ENCODE peak calls at places on chromosomes 6 and 20, in ten cellular contexts. N, H, F, S, B, T, X, R, Z and W are unnamed samples.

GRCh38 chr6:85389180-85389797 is 60.6 kb upstream of the NT5E start:
- DNase-seq in N (no peak), R (no peak), Z (no peak), H (no peak), X (no peak), B (peak), F (no peak), S (no peak), T (no peak), W (no peak)

GRCh38 chr6:147058786-147059434 is 145.3 kb upstream of the STXBP5 start:
- DNase-seq in R (no peak), F (no peak), B (no peak), X (peak), H (no peak), T (no peak), N (no peak), S (no peak), Z (no peak), W (peak)

GRCh38 chr20:37955511-37955910 is 52.6 kb downstream of the VSTM2L start:
- DNase-seq in N (no peak), B (no peak), Z (no peak), S (no peak), X (no peak), F (no peak), H (no peak), R (peak), T (no peak), W (no peak)

GRCh38 chr6:43172127-43173007 is 1.3 kb downstream of the SRF start:
- DNase-seq in R (peak), F (peak), N (peak), H (peak), Z (peak), B (peak), S (no peak), T (peak), X (no peak), W (peak)

GRCh38 chr6:157985378-157986155 is 3.9 kb downstream of the SYNJ2 start:
- DNase-seq in X (no peak), T (no peak), R (peak), F (peak), N (peak), Z (no peak), H (no peak), S (no peak), B (peak), W (no peak)

GRCh38 chr20:44695295-44696230 is 19.6 kb upstream of the CCN5 start:
- DNase-seq in Z (no peak), R (peak), H (no peak), F (no peak), S (no peak), X (peak), N (no peak), T (no peak), B (no peak), W (no peak)

GRCh38 chr6:70336976-70337375 is 34.1 kb upstream of the COL9A1 start:
- DNase-seq in S (no peak), H (no peak), Z (no peak), T (no peak), X (no peak), B (no peak), R (no peak), N (no peak), F (no peak), W (no peak)

GRCh38 chr6:5855787-5856186 is 150.9 kb downstream of the NRN1 start:
- DNase-seq in T (no peak), S (no peak), N (no peak), X (no peak), B (no peak), R (no peak), H (no peak), Z (no peak), F (peak), W (no peak)

GRCh38 chr6:3022765-3023662 is 23.3 kb downstream of the NQO2 start:
- DNase-seq in S (no peak), T (no peak), N (no peak), R (no peak), Z (peak), B (no peak), H (peak), F (peak), X (peak), W (no peak)

GRCh38 chr6:108163644-108164536 is 1.9 kb upstream of the NR2E1 start:
- DNase-seq in T (no peak), S (no peak), B (no peak), Z (no peak), H (no peak), R (peak), N (no peak), F (no peak), X (no peak), W (no peak)

GRCh38 chr6:160261991-160262718 is 3.5 kb upstream of the SLC22A2 start:
- DNase-seq in T (no peak), R (peak), B (no peak), S (no peak), X (no peak), N (no peak), Z (no peak), H (no peak), F (no peak), W (no peak)

GRCh38 chr6:31144296-31144969 is 5.6 kb upstream of the PSORS1C2 start:
- DNase-seq in N (no peak), R (no peak), Z (no peak), T (no peak), F (no peak), B (no peak), X (no peak), S (no peak), H (no peak), W (no peak)

GRCh38 chr6:106757267-106757666 is 127.9 kb downstream of the QRSL1 start:
- DNase-seq in B (peak), Z (no peak), X (no peak), R (no peak), H (no peak), S (no peak), T (no peak), N (no peak), F (no peak), W (peak)

DNA sequence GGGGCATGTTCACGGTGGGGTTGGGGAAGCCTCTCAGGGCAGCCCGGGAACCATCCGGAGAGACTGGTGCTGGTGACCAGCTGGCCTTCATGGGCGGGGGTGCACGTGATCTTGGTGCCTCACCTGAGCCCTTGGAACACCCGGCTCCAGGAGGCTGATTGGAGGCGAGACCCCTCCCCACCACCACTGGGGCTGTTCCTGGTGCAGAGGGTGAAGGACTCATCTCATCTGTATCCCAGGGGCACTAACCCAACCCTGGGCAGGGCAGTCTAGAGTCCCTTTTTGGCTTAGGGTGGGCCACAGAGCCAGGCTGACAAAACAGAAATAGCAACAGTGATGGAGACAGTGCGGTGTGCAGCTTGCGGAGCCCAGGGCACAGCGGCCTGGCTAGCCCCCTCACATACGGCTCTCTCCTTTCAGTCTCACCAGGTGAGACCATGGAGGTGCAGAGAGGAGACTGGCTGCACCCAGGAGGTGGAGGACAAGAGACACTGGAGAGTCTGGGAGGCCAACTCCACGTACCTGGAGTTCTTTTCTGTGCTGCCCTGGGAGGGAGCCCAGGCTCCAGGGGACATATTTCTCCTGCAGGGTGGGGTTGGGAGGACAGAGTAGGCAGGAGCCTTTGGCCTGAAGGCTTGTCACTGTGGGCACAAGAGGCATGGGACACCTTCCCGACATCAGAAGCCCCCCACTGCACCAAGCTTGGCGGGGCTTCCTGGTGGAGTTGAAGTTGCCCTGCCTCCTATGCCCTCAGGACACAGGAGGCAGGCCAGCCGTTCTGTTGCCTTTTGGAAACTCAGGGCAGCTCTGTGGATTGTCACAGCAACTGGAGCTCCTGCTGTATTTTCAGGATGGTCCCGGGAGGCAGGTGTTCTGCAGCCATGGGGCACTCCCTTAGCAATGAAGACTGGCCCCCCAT is 106.0 kb downstream of the SYCP2 start:
- DNase-seq in N (peak), Z (no peak), B (no peak), F (no peak), T (no peak), H (no peak), X (no peak), S (no peak), R (peak), W (no peak)
- TF ChIP-seq CTCF in N (no peak), Z (no peak), B (no peak), F (no peak), T (no peak), H (no peak), X (no peak), S (no peak), R (no peak), W (no peak)

DNA sequence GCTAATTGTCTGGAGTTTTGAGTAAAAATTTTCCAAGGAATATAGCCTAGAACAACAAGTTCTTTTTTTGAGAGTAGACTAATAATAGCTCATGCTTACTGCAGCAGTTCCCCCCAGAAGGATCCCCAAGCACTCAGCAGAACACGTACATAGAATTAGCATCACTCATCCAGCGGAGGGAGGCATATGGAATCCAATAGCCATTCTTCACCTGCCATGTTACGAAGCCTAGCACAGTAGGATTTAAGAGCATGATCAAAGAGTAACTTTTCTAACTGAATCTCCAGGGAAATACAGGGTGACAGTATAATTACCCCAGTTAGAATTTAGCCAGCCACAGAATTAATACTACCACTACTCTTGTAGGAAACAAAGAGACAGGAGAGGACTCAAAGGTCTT is 511.7 kb upstream of the NOX3 start:
- DNase-seq in H (no peak), N (no peak), S (no peak), R (no peak), Z (no peak), B (no peak), X (no peak), F (no peak), T (no peak), W (no peak)
- TF ChIP-seq CTCF in H (no peak), N (no peak), S (no peak), R (no peak), Z (no peak), B (no peak), X (no peak), F (no peak), T (no peak), W (no peak)

GRCh38 chr6:32240686-32241085 is 16.8 kb upstream of the NOTCH4 start:
- DNase-seq in S (no peak), N (no peak), R (no peak), Z (no peak), X (no peak), T (no peak), F (no peak), B (no peak), H (no peak), W (no peak)
- TF ChIP-seq CTCF in S (no peak), N (no peak), R (peak), Z (no peak), X (no peak), T (no peak), F (no peak), B (no peak), H (no peak), W (no peak)

GRCh38 chr6:99458319-99458718 is 33.2 kb upstream of the PNISR start:
- DNase-seq in B (no peak), T (peak), N (no peak), S (peak), R (peak), X (peak), H (peak), Z (no peak), F (no peak), W (peak)
- TF ChIP-seq CTCF in B (no peak), T (peak), N (no peak), S (peak), R (peak), X (peak), H (no peak), Z (no peak), F (no peak), W (no peak)

DNA sequence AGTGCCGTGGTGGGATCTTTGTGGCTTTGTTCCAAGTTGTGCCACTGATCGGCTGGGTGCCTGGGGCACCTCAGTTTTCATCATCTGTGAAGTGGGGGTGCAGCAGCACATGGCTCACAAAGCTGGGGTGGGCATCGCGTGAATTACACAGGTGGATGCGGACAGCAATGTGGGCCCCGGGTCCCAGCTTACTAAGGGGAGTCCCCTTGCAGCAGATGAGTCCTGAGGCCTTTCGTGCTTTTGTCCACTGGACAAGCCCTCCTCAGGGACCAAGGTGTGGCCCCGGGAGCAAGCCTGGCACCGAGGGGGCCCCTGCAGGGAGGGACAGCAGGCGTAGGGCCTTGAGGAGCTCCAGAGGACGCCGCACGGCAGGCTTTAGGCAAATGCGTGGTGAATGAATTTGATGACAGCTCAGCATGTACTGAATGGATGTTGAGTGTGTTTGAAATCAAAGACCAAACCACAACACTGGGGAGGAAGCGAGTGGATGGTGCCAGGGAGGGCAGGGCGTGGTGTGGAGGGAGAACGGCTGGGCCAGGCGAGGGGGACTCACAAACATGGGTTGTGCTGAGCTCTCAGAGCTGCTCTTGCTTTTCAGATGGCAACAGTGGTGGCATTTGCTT is 53.2 kb downstream of the IRF4 start:
- DNase-seq in R (no peak), F (no peak), S (no peak), B (no peak), N (no peak), Z (peak), X (no peak), H (no peak), T (no peak), W (no peak)
- TF ChIP-seq CTCF in R (no peak), F (no peak), S (no peak), B (no peak), N (no peak), Z (no peak), X (no peak), H (no peak), T (no peak), W (no peak)

GRCh38 chr6:133594551-133594950 is 294.4 kb upstream of the TCF21 start:
- DNase-seq in Z (no peak), X (no peak), B (no peak), R (no peak), H (no peak), S (no peak), T (no peak), F (no peak), N (no peak), W (no peak)
- TF ChIP-seq CTCF in Z (no peak), X (no peak), B (no peak), R (no peak), H (no peak), S (no peak), T (no peak), F (no peak), N (no peak), W (no peak)

GRCh38 chr6:14321992-14322772 is 204.6 kb downstream of the CD83 start:
- DNase-seq in R (peak), X (no peak), N (no peak), T (no peak), Z (no peak), H (no peak), B (no peak), F (no peak), S (peak), W (peak)
- TF ChIP-seq CTCF in R (peak), X (no peak), N (no peak), T (no peak), Z (no peak), H (no peak), B (no peak), F (no peak), S (peak), W (peak)

DNA sequence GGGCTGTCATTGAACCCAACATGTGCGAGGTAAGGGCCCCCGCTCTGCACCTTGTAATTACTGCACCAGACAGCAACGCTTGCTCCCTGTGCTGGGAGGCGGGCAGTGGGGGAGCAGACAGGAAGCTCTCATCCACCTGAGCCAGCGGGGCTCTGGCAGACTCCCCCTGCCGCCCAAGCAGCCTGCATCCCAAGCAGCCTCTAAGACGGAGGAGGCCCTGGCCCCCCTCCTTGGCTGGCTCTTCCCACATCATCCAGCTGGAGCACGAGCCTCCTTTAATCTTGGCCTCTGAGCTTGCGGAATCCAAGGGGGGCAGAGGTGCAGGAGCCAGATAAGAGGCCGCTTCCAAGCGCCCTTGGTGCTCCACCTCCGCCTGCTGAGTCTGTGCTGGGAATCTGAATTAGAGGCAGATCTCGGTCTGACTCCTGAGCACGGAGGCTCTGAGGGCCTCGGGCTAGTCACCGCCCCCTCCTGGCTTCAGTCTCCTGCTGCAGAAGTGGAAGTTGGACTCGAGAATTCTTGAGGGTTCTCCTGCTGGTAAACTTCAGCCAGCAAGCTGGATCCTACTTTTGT is 40.0 kb upstream of the CDH22 start:
- DNase-seq in B (no peak), Z (no peak), X (peak), T (no peak), N (no peak), F (no peak), R (peak), H (no peak), S (no peak), W (no peak)
- TF ChIP-seq CTCF in B (no peak), Z (no peak), X (peak), T (no peak), N (no peak), F (no peak), R (no peak), H (no peak), S (no peak), W (no peak)

DNA sequence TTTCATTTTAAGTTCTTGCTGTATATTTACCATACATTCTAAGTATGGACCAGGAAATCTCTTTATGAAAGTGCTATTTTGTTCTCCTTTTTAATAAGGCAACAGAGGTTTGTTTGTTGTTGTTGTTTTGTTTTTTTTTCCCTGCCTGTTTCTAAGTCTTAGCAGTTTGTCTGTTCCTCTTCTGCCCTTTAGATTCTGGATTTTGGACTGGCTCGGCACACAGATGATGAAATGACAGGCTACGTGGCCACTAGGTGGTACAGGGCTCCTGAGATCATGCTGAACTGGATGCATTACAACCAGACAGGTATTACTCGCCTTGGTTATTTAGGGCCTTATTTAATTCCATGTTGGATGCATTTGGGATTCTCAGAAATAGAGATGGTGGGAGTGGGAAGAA is 48.0 kb downstream of the MAPK14 start:
- DNase-seq in S (peak), X (no peak), N (no peak), Z (peak), F (no peak), T (peak), R (peak), B (peak), H (peak), W (peak)
- TF ChIP-seq CTCF in S (no peak), X (no peak), N (no peak), Z (peak), F (no peak), T (peak), R (peak), B (peak), H (no peak), W (peak)

DNA sequence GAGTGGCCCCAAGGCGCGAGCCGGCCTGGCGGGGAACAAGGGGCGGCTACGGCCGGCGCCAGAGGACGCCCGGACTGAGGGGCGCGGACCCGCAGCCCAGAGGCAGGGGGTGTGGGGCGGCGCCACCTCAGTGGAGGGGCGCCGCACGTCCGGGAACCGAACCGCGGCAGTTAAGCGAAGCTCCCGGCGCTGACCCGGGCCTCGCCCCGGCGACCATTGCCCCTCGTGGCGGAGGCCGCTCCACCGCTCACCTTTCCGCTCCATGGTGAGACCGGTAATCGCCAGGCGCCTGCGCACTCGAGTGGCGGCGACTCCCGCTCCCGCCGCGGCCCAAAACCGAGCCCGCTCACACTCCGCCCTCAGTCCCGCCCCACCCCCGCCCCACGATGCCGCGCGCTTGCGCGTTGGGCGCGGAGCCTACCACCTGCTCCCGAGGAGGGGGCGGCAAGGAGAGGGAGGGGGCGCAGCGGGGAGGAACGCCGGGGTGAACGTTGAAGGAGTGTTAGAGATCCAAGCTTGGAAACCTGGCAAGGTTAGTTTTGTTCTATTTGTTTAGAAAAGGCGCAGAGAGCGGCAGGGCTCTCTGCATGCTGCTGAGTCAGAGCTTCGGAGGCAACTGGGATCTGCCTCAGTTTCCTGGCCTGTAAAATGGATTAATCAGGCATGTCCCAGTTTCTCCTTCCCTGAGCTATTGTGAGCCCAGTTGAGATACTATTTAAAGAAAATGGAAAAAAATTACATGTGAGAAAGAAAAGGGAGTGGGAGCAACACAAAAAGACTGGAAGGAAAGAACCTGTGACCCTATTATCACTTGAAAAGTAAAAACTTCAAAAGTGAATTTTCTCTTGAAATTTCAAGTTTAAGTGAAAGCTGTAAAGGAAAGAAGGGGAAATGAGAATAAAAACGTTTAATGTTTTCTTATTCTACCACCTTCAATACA is at the start of gene SRPK1:
- DNase-seq in X (peak), B (peak), Z (peak), R (peak), H (peak), F (peak), S (peak), T (peak), N (peak), W (peak)
- TF ChIP-seq CTCF in X (no peak), B (no peak), Z (no peak), R (peak), H (no peak), F (no peak), S (no peak), T (no peak), N (no peak), W (no peak)